ENCODE peak calls at places on chromosomes 1 and 21, in eight cellular contexts. D is dorsolateral prefrontal cortex, J is GM23338, C is adrenal gland, T is neuronal stem cell, G is RWPE1, Q is tibial nerve, L is lung. F is an unnamed sample.

GRCh38 chr1:3372317-3372716 is 82.1 kb upstream of the ARHGEF16 start:
- DNase-seq in D (no peak), J (no peak), C (no peak), T (no peak), G (no peak), Q (no peak), L (no peak), F (no peak)

GRCh38 chr21:33975548-33976081 is 60.0 kb upstream of the ATP5PO start:
- DNase-seq in D (no peak), J (no peak), C (no peak), T (no peak), G (peak; percentile 46), Q (no peak), L (no peak), F (no peak)

GRCh38 chr1:178353524-178353923 is 143.2 kb downstream of the CLEC20A start:
- DNase-seq in D (no peak), J (no peak), C (no peak), T (no peak), G (no peak), Q (no peak), L (no peak), F (no peak)

GRCh38 chr1:3359346-3360157 is 94.9 kb upstream of the ARHGEF16 start:
- DNase-seq in D (no peak), J (no peak), C (no peak), T (no peak), G (no peak), Q (no peak), L (no peak), F (no peak)

GRCh38 chr1:96346708-96347107 is 374.9 kb upstream of the PTBP2 start:
- DNase-seq in D (no peak), J (no peak), C (no peak), T (no peak), G (no peak), Q (no peak), L (no peak), F (no peak)

GRCh38 chr1:21517161-21517589 is 8.0 kb downstream of the ALPL start:
- DNase-seq in D (no peak), J (no peak), C (no peak), T (no peak), G (no peak), Q (no peak), L (peak; percentile 80), F (no peak)

GRCh38 chr1:111882986-111883560 is 106.4 kb downstream of the KCND3 start:
- DNase-seq in D (no peak), J (no peak), C (no peak), T (no peak), G (no peak), Q (no peak), L (no peak), F (no peak)

GRCh38 chr1:54220004-54220811 is 20.2 kb downstream of the MRPL37 start:
- DNase-seq in D (peak; percentile 69), J (no peak), C (peak; percentile 98), T (no peak), G (no peak), Q (peak; percentile 32), L (no peak), F (peak; percentile 75)

GRCh38 chr1:8510041-8510823 is 192.3 kb downstream of the SLC45A1 start:
- DNase-seq in D (peak; percentile 64), J (no peak), C (peak; percentile 40), T (no peak), G (no peak), Q (no peak), L (no peak), F (no peak)

GRCh38 chr1:10107985-10108663 is 75.4 kb downstream of the UBE4B start:
- DNase-seq in D (no peak), J (no peak), C (no peak), T (no peak), G (peak; percentile 71), Q (no peak), L (no peak), F (no peak)
- H3K27ac ChIP-seq in D (peak overlapping the region; percentile 93), J (peak overlapping the region; percentile 48), C (no peak overlapping the region), T (peak overlapping the region; percentile 7), G (peak overlapping the region; percentile 81), Q (no peak overlapping the region), L (no peak overlapping the region), F (peak overlapping the region; percentile 87)

DNA sequence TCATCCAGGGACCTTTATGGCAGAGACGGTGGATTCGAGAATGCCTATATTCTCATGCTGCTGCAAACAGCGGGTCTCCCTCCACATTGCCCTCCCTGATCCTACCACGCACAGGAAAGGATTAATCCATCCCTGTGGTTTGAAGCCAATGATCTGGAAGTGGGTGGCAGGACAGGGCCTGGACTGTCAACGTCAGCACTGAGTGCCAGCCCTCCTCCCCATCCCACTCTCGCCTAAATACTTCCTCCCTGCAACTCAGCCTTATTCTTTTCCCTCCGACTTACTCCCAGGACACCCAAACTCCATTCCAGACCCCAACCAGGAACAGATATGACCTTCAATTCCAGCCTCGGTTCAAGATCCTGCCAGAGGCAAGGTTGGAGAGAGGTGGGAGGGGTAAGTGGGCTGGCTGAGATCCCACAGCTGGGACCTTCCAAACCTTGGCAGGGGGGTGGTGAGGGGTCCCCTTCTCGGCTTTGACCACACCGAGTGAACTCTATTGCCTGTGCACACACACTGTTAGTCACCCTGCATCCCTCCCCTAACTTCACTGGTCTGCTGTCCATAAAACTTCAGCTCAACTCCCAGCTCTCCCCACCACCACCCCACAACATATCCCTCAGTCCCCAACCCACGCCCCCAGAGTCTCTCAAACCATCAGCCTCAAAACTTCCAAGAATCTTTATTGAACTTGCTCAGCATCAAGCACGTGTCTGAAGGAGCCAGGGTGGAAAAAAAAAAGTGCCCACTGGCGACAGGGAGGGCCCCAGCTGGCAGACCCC is 2.4 kb upstream of the S100A5 start:
- DNase-seq in D (no peak), J (no peak), C (no peak), T (no peak), G (no peak), Q (no peak), L (no peak), F (no peak)
- H3K27ac ChIP-seq in D (no peak overlapping the region), J (no peak overlapping the region), C (no peak overlapping the region), T (no peak overlapping the region), G (peak overlapping the region; percentile 96), Q (peak overlapping the region; percentile 63), L (peak overlapping the region; percentile 12), F (no peak overlapping the region)

GRCh38 chr1:86779308-86780191 is 75.2 kb downstream of the SH3GLB1 start:
- DNase-seq in D (peak; percentile 48), J (no peak), C (no peak), T (no peak), G (peak; percentile 58), Q (no peak), L (peak; percentile 40), F (no peak)
- H3K27ac ChIP-seq in D (no peak overlapping the region), J (no peak overlapping the region), C (no peak overlapping the region), T (no peak overlapping the region), G (peak overlapping the region; percentile 35), Q (no peak overlapping the region), L (peak overlapping the region; percentile 40), F (no peak overlapping the region)

GRCh38 chr1:16137890-16138467 is 17.9 kb downstream of the EPHA2 start:
- DNase-seq in D (no peak), J (no peak), C (no peak), T (no peak), G (no peak), Q (no peak), L (no peak), F (no peak)
- H3K27ac ChIP-seq in D (no peak overlapping the region), J (no peak overlapping the region), C (no peak overlapping the region), T (no peak overlapping the region), G (peak overlapping the region; percentile 99), Q (no peak overlapping the region), L (no peak overlapping the region), F (no peak overlapping the region)

GRCh38 chr21:36917487-36918158 is 48.8 kb downstream of the HLCS start:
- DNase-seq in D (peak; percentile 43), J (peak; percentile 77), C (peak; percentile 47), T (peak; percentile 30), G (peak; percentile 56), Q (no peak), L (no peak), F (no peak)
- H3K27ac ChIP-seq in D (no peak overlapping the region), J (no peak overlapping the region), C (no peak overlapping the region), T (no peak overlapping the region), G (peak overlapping the region; percentile 55), Q (no peak overlapping the region), L (no peak overlapping the region), F (no peak overlapping the region)

GRCh38 chr1:87226341-87226760 is 102.3 kb upstream of the LMO4 start:
- DNase-seq in D (no peak), J (peak; percentile 73), C (peak; percentile 58), T (peak; percentile 9), G (peak; percentile 88), Q (peak; percentile 29), L (peak; percentile 62), F (no peak)
- H3K27ac ChIP-seq in D (no peak overlapping the region), J (no peak overlapping the region), C (peak overlapping the region; percentile 44), T (peak overlapping the region; percentile 2), G (peak overlapping the region; percentile 78), Q (no peak overlapping the region), L (peak overlapping the region; percentile 68), F (no peak overlapping the region)

DNA sequence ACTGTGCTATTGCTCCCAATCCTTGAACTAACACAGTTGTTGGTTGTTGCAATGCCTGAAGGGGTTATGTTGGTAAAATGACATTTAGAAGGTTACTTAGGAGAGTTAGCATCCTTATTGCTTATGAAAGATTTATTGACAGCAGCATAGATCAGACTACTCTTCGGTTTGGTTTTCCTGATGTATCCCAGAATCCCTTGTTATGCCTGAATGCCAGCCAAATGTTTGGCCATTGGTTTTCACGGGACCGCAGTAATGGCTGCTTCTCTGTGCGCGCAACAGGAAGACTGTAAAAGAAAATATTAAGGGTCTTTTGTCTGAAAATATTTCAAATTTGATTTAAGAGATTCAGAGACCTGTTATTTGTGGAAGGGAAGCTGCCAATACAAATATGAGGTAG is 8.2 kb downstream of the NFIA start:
- DNase-seq in D (no peak), J (no peak), C (no peak), T (no peak), G (no peak), Q (no peak), L (no peak), F (peak; percentile 26)
- H3K27ac ChIP-seq in D (peak overlapping the region; percentile 93), J (no peak overlapping the region), C (no peak overlapping the region), T (no peak overlapping the region), G (no peak overlapping the region), Q (peak overlapping the region; percentile 51), L (no peak overlapping the region), F (peak overlapping the region; percentile 79)